ENCODE peak calls at places on chromosomes 6 and 20, in eight cellular contexts. C, U, J, Q, S, Y, D and P are unnamed samples.

GRCh38 chr6:16712931-16713484 is 48.3 kb downstream of the ATXN1 start:
- DNase-seq in C (no peak), U (peak; percentile 95), J (no peak), Q (no peak), S (no peak), Y (peak; percentile 94), D (peak; percentile 56), P (peak; percentile 76)

GRCh38 chr6:34182751-34183531 is 37.1 kb upstream of the GRM4 start:
- DNase-seq in C (no peak), U (no peak), J (no peak), Q (peak; percentile 27), S (no peak), Y (no peak), D (no peak), P (no peak)

GRCh38 chr20:57912227-57912582 is 202.4 kb upstream of the PMEPA1 start:
- DNase-seq in C (no peak), U (no peak), J (no peak), Q (no peak), S (no peak), Y (no peak), D (no peak), P (no peak)

GRCh38 chr6:143000771-143001170 is 55.8 kb upstream of the HIVEP2 start:
- DNase-seq in C (no peak), U (no peak), J (no peak), Q (no peak), S (no peak), Y (no peak), D (no peak), P (no peak)

GRCh38 chr6:6390849-6391602 is 70.6 kb upstream of the F13A1 start:
- DNase-seq in C (no peak), U (no peak), J (no peak), Q (no peak), S (no peak), Y (no peak), D (no peak), P (no peak)

GRCh38 chr6:20200761-20201160 is 11.5 kb downstream of the MBOAT1 start:
- DNase-seq in C (no peak), U (no peak), J (no peak), Q (peak; percentile 47), S (no peak), Y (no peak), D (no peak), P (no peak)

GRCh38 chr6:5930968-5931367 is 75.8 kb downstream of the NRN1 start:
- DNase-seq in C (no peak), U (no peak), J (no peak), Q (no peak), S (no peak), Y (no peak), D (no peak), P (no peak)

GRCh38 chr20:10611357-10611756 is 62.4 kb downstream of the JAG1 start:
- DNase-seq in C (no peak), U (peak; percentile 63), J (no peak), Q (no peak), S (peak; percentile 54), Y (peak; percentile 47), D (peak; percentile 59), P (no peak)

GRCh38 chr20:45366192-45366591 is 3.2 kb downstream of the SYS1 start:
- DNase-seq in C (no peak), U (no peak), J (no peak), Q (no peak), S (no peak), Y (no peak), D (no peak), P (no peak)

GRCh38 chr20:62412194-62413024 is 5.3 kb upstream of the CABLES2 start:
- DNase-seq in C (no peak), U (no peak), J (no peak), Q (peak; percentile 95), S (no peak), Y (no peak), D (no peak), P (no peak)

GRCh38 chr6:170228581-170229310 is 62.1 kb downstream of the DLL1 start:
- DNase-seq in C (no peak), U (no peak), J (no peak), Q (no peak), S (no peak), Y (no peak), D (peak; percentile 9), P (no peak)

GRCh38 chr20:41989935-41990635 is 371.9 kb upstream of the CHD6 start:
- DNase-seq in C (no peak), U (no peak), J (no peak), Q (no peak), S (no peak), Y (no peak), D (no peak), P (no peak)

GRCh38 chr6:3281669-3282460 is 23.1 kb downstream of the PSMG4 start:
- DNase-seq in C (no peak), U (peak; percentile 95), J (no peak), Q (no peak), S (no peak), Y (peak; percentile 99), D (peak; percentile 64), P (peak; percentile 75)

GRCh38 chr6:170029416-170030283 is 261.2 kb downstream of the DLL1 start:
- DNase-seq in C (no peak), U (no peak), J (no peak), Q (no peak), S (no peak), Y (no peak), D (no peak), P (no peak)

GRCh38 chr20:58209652-58210397 is 18.6 kb downstream of the ANKRD60 start:
- DNase-seq in C (peak; percentile 86), U (peak; percentile 86), J (peak; percentile 91), Q (peak; percentile 85), S (peak; percentile 89), Y (peak; percentile 52), D (peak; percentile 77), P (peak; percentile 84)

GRCh38 chr6:100134703-100135102 is 140.7 kb upstream of the MCHR2 start:
- DNase-seq in C (no peak), U (peak; percentile 57), J (no peak), Q (no peak), S (no peak), Y (peak; percentile 43), D (no peak), P (no peak)

GRCh38 chr20:33606114-33606771 is 55.9 kb upstream of the C20orf144 start:
- DNase-seq in C (no peak), U (no peak), J (no peak), Q (no peak), S (no peak), Y (no peak), D (no peak), P (no peak)

GRCh38 chr6:110652520-110652919 is 162.7 kb downstream of the CDK19 start:
- DNase-seq in C (no peak), U (peak; percentile 31), J (no peak), Q (no peak), S (no peak), Y (no peak), D (no peak), P (no peak)

GRCh38 chr6:42401605-42401935 is 50.2 kb downstream of the TRERF1 start:
- DNase-seq in C (no peak), U (no peak), J (no peak), Q (no peak), S (no peak), Y (no peak), D (no peak), P (no peak)

GRCh38 chr20:38800882-38801281 is 4.6 kb upstream of the PPP1R16B start:
- DNase-seq in C (no peak), U (no peak), J (no peak), Q (no peak), S (no peak), Y (no peak), D (no peak), P (no peak)

GRCh38 chr20:13356087-13356486 is 135.0 kb downstream of the ISM1 start:
- DNase-seq in C (no peak), U (no peak), J (no peak), Q (no peak), S (no peak), Y (no peak), D (no peak), P (no peak)

GRCh38 chr20:10115021-10115420 is 80.2 kb downstream of the ANKEF1 start:
- DNase-seq in C (no peak), U (peak; percentile 81), J (no peak), Q (no peak), S (no peak), Y (peak; percentile 99), D (no peak), P (no peak)

GRCh38 chr20:59153355-59153681 is 10.3 kb upstream of the ZNF831 start:
- DNase-seq in C (peak; percentile 57), U (no peak), J (no peak), Q (no peak), S (no peak), Y (no peak), D (no peak), P (no peak)

DNA sequence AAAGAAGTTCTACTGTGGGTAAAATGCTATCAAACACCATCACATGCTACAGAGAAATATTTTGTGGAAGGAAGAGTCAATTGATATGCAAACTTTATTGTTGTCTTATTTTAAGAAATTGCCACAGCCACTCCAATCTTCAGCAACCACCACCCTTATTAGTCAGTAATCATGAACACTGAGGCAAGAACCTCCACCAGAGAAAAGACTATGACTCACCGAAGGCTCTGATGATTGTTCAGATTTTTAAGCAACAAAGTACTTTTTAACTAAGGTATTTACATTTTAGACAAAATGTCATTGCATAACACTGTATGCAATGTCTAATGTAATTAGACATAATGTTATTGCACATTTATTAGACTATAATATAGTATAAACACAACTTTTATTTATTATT is 26.2 kb upstream of the MMP24 start:
- DNase-seq in C (no peak), U (peak; percentile 91), J (no peak), Q (no peak), S (no peak), Y (peak; percentile 81), D (no peak), P (no peak)
- H3K9me3 ChIP-seq in C (no peaks in the 10 kb centered on the region), U (peaks cover 3% of the 10 kb centered on the region), J (no peaks in the 10 kb centered on the region), Q (no peaks in the 10 kb centered on the region), S (no peaks in the 10 kb centered on the region), Y (no peaks in the 10 kb centered on the region), D (peaks cover 7% of the 10 kb centered on the region), P (peaks cover 2% of the 10 kb centered on the region)

GRCh38 chr6:127877231-127877630 is 23.6 kb downstream of the THEMIS start:
- DNase-seq in C (no peak), U (no peak), J (no peak), Q (no peak), S (no peak), Y (no peak), D (no peak), P (no peak)
- H3K4me3 ChIP-seq in C (no peak overlapping the region), U (no peak overlapping the region), J (no peak overlapping the region), Q (no peak overlapping the region), S (no peak overlapping the region), Y (no peak overlapping the region), D (no peak overlapping the region), P (no peak overlapping the region)

DNA sequence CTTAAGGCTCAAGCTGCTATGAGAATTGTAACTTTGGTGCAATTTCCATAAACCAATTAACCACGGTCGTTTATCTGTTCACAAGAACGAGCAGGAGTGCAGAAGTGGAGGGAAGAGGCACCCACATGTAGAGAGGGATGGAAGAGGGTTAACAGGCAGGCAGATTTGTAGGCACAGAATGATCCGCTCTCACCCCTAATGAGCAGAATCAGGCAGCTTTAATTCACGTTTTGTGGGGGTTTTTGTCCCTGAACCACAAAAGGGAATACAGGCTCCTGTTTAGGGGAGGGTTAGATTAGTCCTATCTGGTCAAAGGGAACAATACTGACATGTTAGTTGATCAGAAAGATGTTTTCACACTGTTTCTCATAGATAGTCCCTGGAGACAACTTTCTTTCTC is 959.1 kb downstream of the TFAP2A start:
- DNase-seq in C (no peak), U (no peak), J (no peak), Q (no peak), S (no peak), Y (no peak), D (no peak), P (no peak)
- H3K9me3 ChIP-seq in C (no peaks in the 10 kb centered on the region), U (no peaks in the 10 kb centered on the region), J (no peaks in the 10 kb centered on the region), Q (no peaks in the 10 kb centered on the region), S (no peaks in the 10 kb centered on the region), Y (no peaks in the 10 kb centered on the region), D (no peaks in the 10 kb centered on the region), P (peaks cover 3% of the 10 kb centered on the region)

GRCh38 chr20:53202781-53203180 is 230.6 kb downstream of the TSHZ2 start:
- DNase-seq in C (no peak), U (peak; percentile 83), J (no peak), Q (no peak), S (no peak), Y (peak; percentile 61), D (no peak), P (no peak)
- H3K4me3 ChIP-seq in C (no peak overlapping the region), U (no peak overlapping the region), J (no peak overlapping the region), Q (no peak overlapping the region), S (no peak overlapping the region), Y (no peak overlapping the region), D (no peak overlapping the region), P (no peak overlapping the region)